ENCODE peak calls at places on chromosomes 6 and 20, in five cellular contexts. U is suprapubic skin; G is mesendoderm; K is naive thymus-derived CD4-positive, alpha-beta T cell; R is heart left ventricle. A is an unnamed sample. For H3K27me3 and H3K4me1, the result is how much of the 10 kb centered on the place peaks cover.

GRCh38 chr6:20263059-20263458 is 50.8 kb upstream of the MBOAT1 start:
- DNase-seq in U (no peak), G (no peak), K (no peak), R (no peak), A (no peak)

GRCh38 chr6:31795616-31796298 is at the start of gene VARS1:
- DNase-seq in U (peak), G (peak), K (peak), R (peak), A (peak)

GRCh38 chr20:50837532-50838321 is 42.9 kb downstream of the BCAS4 start:
- DNase-seq in U (no peak), G (no peak), K (no peak), R (no peak), A (no peak)

GRCh38 chr20:31500527-31500926 is 13.7 kb upstream of the HM13 start:
- DNase-seq in U (no peak), G (no peak), K (no peak), R (no peak), A (no peak)

GRCh38 chr6:140541288-140541687 is 1166.8 kb upstream of the CITED2 start:
- DNase-seq in U (no peak), G (no peak), K (no peak), R (no peak), A (no peak)

GRCh38 chr6:34234667-34235604 is 1.7 kb upstream of the HMGA1 start:
- DNase-seq in U (no peak), G (peak), K (no peak), R (peak), A (no peak)

GRCh38 chr20:40564997-40565680 is 123.9 kb downstream of the MAFB start:
- DNase-seq in U (no peak), G (peak), K (no peak), R (no peak), A (no peak)

GRCh38 chr20:45823949-45824835 is 2.9 kb downstream of the TNNC2 start:
- DNase-seq in U (no peak), G (peak), K (peak), R (no peak), A (peak)

GRCh38 chr6:29376003-29376402 is 912 bp upstream of the OR12D3 start:
- DNase-seq in U (no peak), G (peak), K (no peak), R (no peak), A (no peak)

GRCh38 chr6:47671777-47672176 is 26.6 kb upstream of the ADGRF4 start:
- DNase-seq in U (no peak), G (no peak), K (no peak), R (no peak), A (no peak)

GRCh38 chr6:122308074-122308473 is 91.4 kb upstream of the HSF2 start:
- DNase-seq in U (no peak), G (no peak), K (no peak), R (no peak), A (no peak)

GRCh38 chr6:34053721-34054120 is 92.2 kb downstream of the GRM4 start:
- DNase-seq in U (no peak), G (peak), K (no peak), R (no peak), A (no peak)

GRCh38 chr6:2193931-2194330 is 51.5 kb downstream of the GMDS start:
- DNase-seq in U (no peak), G (no peak), K (no peak), R (no peak), A (no peak)

GRCh38 chr6:140744648-140745320 is 1370.3 kb upstream of the CITED2 start:
- DNase-seq in U (no peak), G (no peak), K (no peak), R (no peak), A (no peak)

GRCh38 chr20:40176442-40176841 is 512.6 kb downstream of the MAFB start:
- DNase-seq in U (no peak), G (no peak), K (no peak), R (no peak), A (no peak)

GRCh38 chr6:111874030-111874425 is 776 bp upstream of the FYN start:
- DNase-seq in U (no peak), G (no peak), K (peak), R (peak), A (peak)

GRCh38 chr6:40542175-40542764 is 44.9 kb downstream of the LRFN2 start:
- DNase-seq in U (no peak), G (peak), K (no peak), R (no peak), A (no peak)

GRCh38 chr20:3258429-3258828 is 19.4 kb upstream of the SLC4A11 start:
- DNase-seq in U (no peak), G (no peak), K (no peak), R (no peak), A (no peak)

GRCh38 chr6:128474933-128475332 is 45.5 kb downstream of the PTPRK start:
- DNase-seq in U (no peak), G (no peak), K (no peak), R (no peak), A (no peak)

GRCh38 chr20:32648761-32649615 is 24.8 kb downstream of the C20orf203 start:
- DNase-seq in U (no peak), G (no peak), K (no peak), R (no peak), A (no peak)

GRCh38 chr6:4636881-4637224 is 139.4 kb upstream of the CDYL start:
- DNase-seq in U (no peak), G (no peak), K (no peak), R (no peak), A (no peak)

GRCh38 chr6:63504777-63505384 is 67.4 kb upstream of the LOC128125822 start:
- DNase-seq in U (no peak), G (no peak), K (no peak), R (no peak), A (no peak)

GRCh38 chr6:44076366-44077200 is 50.7 kb downstream of the MRPL14 start:
- DNase-seq in U (no peak), G (no peak), K (no peak), R (peak), A (no peak)

GRCh38 chr6:2848851-2849250 is 7.2 kb upstream of the SERPINB1 start:
- DNase-seq in U (no peak), G (peak), K (peak), R (no peak), A (peak)

GRCh38 chr6:11092654-11093053 is 980 bp upstream of the SMIM13 start:
- DNase-seq in U (no peak), G (no peak), K (peak), R (no peak), A (no peak)
- H3K27ac ChIP-seq in U (peak), G (peak), K (peak), R (peak), A (peak)

DNA sequence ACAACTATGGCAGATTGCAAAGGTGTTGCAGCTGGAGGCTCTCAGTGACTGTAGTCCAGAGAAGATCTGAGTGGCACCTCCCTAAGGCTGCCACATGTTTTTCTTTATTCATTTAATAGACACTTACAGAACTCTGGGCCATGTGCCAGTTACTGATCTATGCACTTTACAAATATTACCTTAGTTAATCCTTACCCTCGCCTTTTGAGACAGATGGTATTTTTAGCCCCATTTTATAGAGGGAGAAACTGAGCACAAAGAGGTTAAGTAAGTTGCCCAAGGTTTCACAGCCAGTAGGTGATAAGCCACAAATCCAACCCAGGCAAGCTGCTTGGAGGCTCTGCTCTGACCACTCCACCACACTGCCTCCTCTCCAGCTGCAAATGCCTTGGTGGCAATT is 6.5 kb upstream of the SCRT2 start:
- DNase-seq in U (no peak), G (no peak), K (no peak), R (no peak), A (no peak)
- H3K27me3 ChIP-seq in U (half or more), G (under half), K (under half), R (half or more), A (under half)

GRCh38 chr20:36135159-36135558 is 19.4 kb upstream of the EPB41L1 start:
- DNase-seq in U (no peak), G (no peak), K (no peak), R (no peak), A (no peak)
- H3K4me1 ChIP-seq in U (under half), G (under half), K (under half), R (under half), A (under half)

DNA sequence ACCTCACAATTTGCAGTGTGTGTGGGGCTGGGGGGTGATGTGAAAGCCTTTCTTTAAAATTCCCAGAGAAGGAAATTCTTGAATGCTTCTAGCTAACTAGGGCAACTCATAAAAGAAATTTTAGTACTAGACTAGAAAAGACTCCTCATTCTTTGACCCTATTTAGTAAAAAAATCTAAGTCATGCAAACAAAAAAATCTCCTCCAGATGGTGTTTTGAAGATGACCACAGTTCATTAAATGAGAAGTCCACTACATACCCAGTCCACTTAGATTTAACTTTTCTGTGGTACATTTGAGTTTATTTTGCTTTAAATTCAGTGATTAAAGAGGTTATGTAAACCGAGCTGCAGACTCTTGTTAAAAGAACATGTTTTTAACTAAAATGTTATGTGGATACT is 67.5 kb downstream of the NDUFAF5 start:
- DNase-seq in U (no peak), G (no peak), K (no peak), R (no peak), A (no peak)
- H3K27ac ChIP-seq in U (no peak), G (no peak), K (no peak), R (no peak), A (no peak)

GRCh38 chr6:52990342-52990741 is 4.7 kb downstream of the GSTA4 start:
- DNase-seq in U (no peak), G (no peak), K (no peak), R (no peak), A (no peak)
- H3K27me3 ChIP-seq in U (under half), G (under half), K (under half), R (under half), A (under half)

DNA sequence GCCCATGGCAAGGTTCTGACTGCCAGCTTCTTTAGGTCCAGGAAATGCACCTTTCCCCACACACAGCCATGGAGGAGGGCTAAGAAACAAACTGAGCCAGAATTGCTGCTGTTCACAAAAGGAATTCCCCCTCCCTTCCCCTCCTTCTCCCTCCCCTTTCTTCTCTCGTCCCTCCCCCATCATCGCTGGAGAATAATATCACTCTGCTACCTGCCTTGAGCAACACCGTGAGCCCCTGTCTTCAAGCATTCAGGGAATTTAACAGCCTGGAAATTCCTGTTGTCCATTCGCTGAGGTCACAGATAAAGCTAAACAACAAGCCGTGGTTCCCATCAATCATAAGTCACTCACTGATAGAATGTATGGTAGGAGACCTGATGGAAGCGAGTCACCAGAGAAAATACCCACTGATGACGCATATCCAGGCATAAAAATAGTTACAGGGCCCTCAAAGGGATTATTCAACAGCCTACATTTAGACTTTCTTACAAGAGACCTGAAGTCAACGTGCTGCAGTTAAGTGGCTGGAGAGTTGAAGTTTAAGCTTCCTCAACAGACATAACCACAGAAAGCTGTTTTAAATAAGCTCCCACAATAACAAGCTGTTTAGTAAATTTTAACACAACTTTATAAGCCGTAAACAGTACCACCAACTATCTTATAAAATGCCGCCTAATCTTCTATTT is 59.7 kb downstream of the HIVEP2 start:
- DNase-seq in U (no peak), G (peak), K (peak), R (peak), A (peak)
- H3K4me1 ChIP-seq in U (under half), G (under half), K (half or more), R (half or more), A (half or more)

DNA sequence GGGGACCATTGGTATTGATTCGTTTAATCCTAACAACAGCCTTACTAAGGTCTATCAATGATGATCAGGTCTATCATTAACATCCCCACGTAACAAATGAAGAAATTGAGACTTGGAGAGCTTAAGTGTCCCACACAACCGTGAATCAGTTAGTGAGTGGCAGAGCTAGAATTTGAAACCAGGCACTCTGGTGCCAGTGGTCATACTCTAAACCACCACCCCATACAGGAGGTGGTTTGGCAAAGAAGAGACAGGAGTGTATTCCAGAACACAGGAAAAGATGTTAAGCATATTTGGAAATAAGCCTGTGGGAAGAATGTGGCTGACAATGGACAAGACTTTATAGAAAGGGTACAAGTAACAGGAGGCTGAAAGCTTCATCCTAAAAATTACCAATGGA is 35.7 kb upstream of the MARCKS start:
- DNase-seq in U (no peak), G (no peak), K (no peak), R (no peak), A (no peak)
- H3K27ac ChIP-seq in U (no peak), G (no peak), K (no peak), R (no peak), A (no peak)

GRCh38 chr6:6525948-6526347 is 62.6 kb upstream of the LY86 start:
- DNase-seq in U (no peak), G (no peak), K (no peak), R (no peak), A (no peak)
- H3K27me3 ChIP-seq in U (under half), G (under half), K (under half), R (under half), A (under half)

A was measured in CD8-positive, alpha-beta T cell.